ENCODE peak calls at places on chromosomes 7 and 10, in ten cellular contexts. W is substantia nigra; K is Ammon's horn; J is lower lobe of right lung; S is Right ventricle myocardium superior; D is HTR-8/SVneo; M is AG09309; X is activated naive CD4-positive, alpha-beta T cell treated with anti-CD3 and anti-CD28 coated beads for 36 hours; H is mesenteric fat pad; N is nephron progenitor cell. V is an unnamed sample.

GRCh38 chr7:127657500-127657899 is 5.5 kb downstream of the SND1 start:
- DNase-seq in M (no peak), K (no peak), D (no peak), W (no peak), X (no peak), J (no peak), N (no peak), H (no peak), S (no peak), V (no peak)

GRCh38 chr10:120514035-120514620 is 57.1 kb downstream of the PLPP4 start:
- DNase-seq in S (peak), N (peak), J (no peak), X (peak), D (no peak), M (no peak), H (no peak), W (no peak), K (no peak), V (peak)

GRCh38 chr7:129875160-129875559 is 77.6 kb downstream of the UBE2H start:
- DNase-seq in J (no peak), K (no peak), D (no peak), N (no peak), S (no peak), M (no peak), W (no peak), H (no peak), X (no peak), V (no peak)

GRCh38 chr10:88114368-88114767 is 250.9 kb downstream of the PTEN start:
- DNase-seq in H (no peak), D (peak), X (peak), W (no peak), N (no peak), M (no peak), S (peak), K (peak), J (peak), V (peak)

GRCh38 chr10:77236029-77236428 is 401.6 kb downstream of the KCNMA1 start:
- DNase-seq in K (no peak), X (no peak), N (no peak), M (no peak), D (no peak), S (no peak), W (no peak), H (no peak), J (no peak), V (no peak)

GRCh38 chr7:151167197-151167911 is at the start of gene GBX1:
- DNase-seq in M (no peak), H (no peak), X (peak), S (no peak), D (peak), N (peak), W (no peak), J (peak), K (no peak), V (peak)

GRCh38 chr7:73892003-73892975 is 31.3 kb downstream of the TMEM270 start:
- DNase-seq in H (no peak), N (no peak), K (no peak), M (no peak), X (no peak), W (no peak), D (no peak), S (peak), J (no peak), V (no peak)

GRCh38 chr10:1233031-1233430 is 176.8 kb downstream of the WDR37 start:
- DNase-seq in K (no peak), H (no peak), W (no peak), X (peak), N (no peak), M (no peak), S (no peak), J (no peak), D (no peak), V (no peak)

GRCh38 chr10:28874210-28874609 is 196.9 kb downstream of the BAMBI start:
- DNase-seq in S (no peak), W (no peak), D (no peak), X (no peak), H (no peak), N (no peak), J (no peak), K (no peak), M (no peak), V (no peak)

GRCh38 chr10:117175901-117176534 is 21.3 kb upstream of the KCNK18 start:
- DNase-seq in J (peak), W (peak), D (peak), M (peak), X (peak), K (peak), H (no peak), S (peak), N (peak), V (peak)

GRCh38 chr10:78433063-78433717 is 399.5 kb downstream of the RPS24 start:
- DNase-seq in W (no peak), H (peak), D (no peak), J (no peak), K (no peak), N (no peak), S (peak), M (no peak), X (no peak), V (no peak)

GRCh38 chr7:2962860-2963259 is 80.8 kb downstream of the CARD11 start:
- DNase-seq in N (no peak), H (no peak), S (no peak), J (no peak), W (no peak), X (no peak), K (no peak), D (no peak), M (no peak), V (no peak)

GRCh38 chr10:113947138-113948011 is 92.9 kb downstream of the NHLRC2 start:
- DNase-seq in S (peak), M (no peak), W (no peak), J (no peak), H (no peak), D (no peak), X (peak), N (peak), K (no peak), V (no peak)

GRCh38 chr10:132645630-132646442 is 108.2 kb downstream of the INPP5A start:
- DNase-seq in X (no peak), N (no peak), M (no peak), J (peak), H (peak), D (no peak), S (no peak), W (no peak), K (no peak), V (no peak)

GRCh38 chr10:132224343-132225072 is 37.8 kb downstream of the DPYSL4 start:
- DNase-seq in X (no peak), H (no peak), K (no peak), J (no peak), M (no peak), D (no peak), S (no peak), W (no peak), N (no peak), V (no peak)

GRCh38 chr10:75586814-75587213 is 155.4 kb downstream of the LRMDA start:
- DNase-seq in M (no peak), S (no peak), W (no peak), K (no peak), J (no peak), H (no peak), X (no peak), N (no peak), D (no peak), V (no peak)

GRCh38 chr10:12806228-12807095 is 195.1 kb downstream of the CCDC3 start:
- DNase-seq in M (no peak), K (no peak), J (no peak), D (no peak), W (no peak), N (no peak), H (peak), S (no peak), X (no peak), V (no peak)

GRCh38 chr7:155323001-155323638 is 25.4 kb downstream of the INSIG1 start:
- DNase-seq in K (no peak), X (no peak), W (no peak), N (no peak), D (no peak), S (no peak), H (no peak), M (no peak), J (no peak), V (no peak)

GRCh38 chr7:151394076-151395035 is 15.5 kb downstream of the WDR86 start:
- DNase-seq in X (no peak), M (no peak), N (no peak), S (no peak), D (no peak), K (no peak), H (no peak), W (no peak), J (peak), V (no peak)

GRCh38 chr7:22651534-22652243 is 75.3 kb upstream of the IL6 start:
- DNase-seq in W (no peak), X (no peak), N (no peak), H (no peak), S (no peak), D (peak), M (no peak), K (no peak), J (no peak), V (no peak)

GRCh38 chr10:23439920-23440875 is 1.3 kb downstream of the OTUD1 start:
- DNase-seq in X (peak), M (peak), N (peak), J (peak), K (peak), H (peak), D (no peak), S (peak), W (peak), V (peak)

GRCh38 chr7:135247746-135248471 is 14.3 kb downstream of the STRA8 start:
- DNase-seq in J (no peak), K (no peak), X (no peak), H (peak), D (no peak), W (no peak), N (no peak), M (no peak), S (no peak), V (no peak)

GRCh38 chr7:41107330-41107937 is 595.5 kb downstream of the INHBA start:
- DNase-seq in D (peak), K (no peak), M (no peak), J (no peak), H (no peak), S (no peak), N (no peak), W (no peak), X (no peak), V (no peak)

GRCh38 chr7:2009541-2010001 is 223.2 kb downstream of the MAD1L1 start:
- DNase-seq in W (peak), X (no peak), S (peak), N (no peak), J (peak), K (peak), M (no peak), D (no peak), H (no peak), V (no peak)

GRCh38 chr7:106419455-106420182 is 134.8 kb upstream of the NAMPT start:
- DNase-seq in K (no peak), N (no peak), M (no peak), W (no peak), D (no peak), H (no peak), X (peak), J (no peak), S (no peak), V (no peak)

GRCh38 chr7:15972767-15973362 is 286.4 kb upstream of the MEOX2 start:
- DNase-seq in W (no peak), D (no peak), J (no peak), S (no peak), N (no peak), H (no peak), M (no peak), K (no peak), X (no peak), V (no peak)

GRCh38 chr10:29555746-29556481 is 78.9 kb downstream of the SVIL start:
- DNase-seq in M (peak), X (no peak), S (no peak), H (no peak), D (peak), W (no peak), N (no peak), K (no peak), J (no peak), V (no peak)

GRCh38 chr10:112913661-112914287 is 36.3 kb upstream of the TCF7L2 start:
- DNase-seq in N (no peak), X (no peak), H (no peak), M (no peak), W (no peak), S (no peak), J (no peak), K (no peak), D (no peak), V (no peak)

GRCh38 chr10:16986406-16987128 is 143.0 kb downstream of the CUBN start:
- DNase-seq in M (no peak), W (no peak), S (no peak), N (no peak), H (no peak), J (no peak), D (no peak), K (peak), X (no peak), V (no peak)

GRCh38 chr10:78408671-78409472 is 375.2 kb downstream of the RPS24 start:
- DNase-seq in H (peak), X (no peak), S (peak), J (peak), M (no peak), N (no peak), K (peak), D (no peak), W (peak), V (peak)

GRCh38 chr10:3635697-3636096 is 149.3 kb downstream of the KLF6 start:
- DNase-seq in M (no peak), S (no peak), N (no peak), D (no peak), W (no peak), K (no peak), J (no peak), X (no peak), H (no peak), V (no peak)

GRCh38 chr7:22622386-22622785 is 104.6 kb upstream of the IL6 start:
- DNase-seq in N (no peak), S (no peak), D (no peak), J (no peak), X (no peak), K (no peak), M (no peak), W (no peak), H (no peak), V (no peak)

GRCh38 chr7:3762146-3762831 is 461.2 kb downstream of the SDK1 start:
- DNase-seq in J (no peak), K (no peak), X (no peak), M (no peak), W (no peak), N (no peak), H (no peak), D (no peak), S (no peak), V (peak)

GRCh38 chr10:78953124-78954008 is 115.4 kb upstream of the ZMIZ1 start:
- DNase-seq in X (no peak), N (peak), W (no peak), H (no peak), D (peak), K (no peak), S (peak), J (no peak), M (no peak), V (no peak)

GRCh38 chr10:73877533-73878160 is 3.3 kb upstream of the CAMK2G start:
- DNase-seq in W (no peak), H (no peak), X (no peak), K (no peak), J (no peak), N (no peak), S (no peak), D (no peak), M (no peak), V (no peak)

GRCh38 chr10:77139746-77140145 is 497.9 kb downstream of the KCNMA1 start:
- DNase-seq in M (no peak), S (no peak), D (no peak), X (no peak), J (no peak), H (no peak), W (no peak), N (no peak), K (no peak), V (no peak)

GRCh38 chr10:110993024-110993693 is 73.8 kb downstream of the SHOC2 start:
- DNase-seq in W (no peak), K (peak), S (no peak), J (no peak), D (peak), X (peak), N (no peak), M (peak), H (no peak), V (no peak)

GRCh38 chr7:103714377-103714927 is 268.4 kb upstream of the SLC26A5 start:
- DNase-seq in X (no peak), D (no peak), H (no peak), M (no peak), K (no peak), J (no peak), N (no peak), S (no peak), W (no peak), V (no peak)